ENCODE peak calls at places on chromosomes 11 and 22, in four cellular contexts. H is transverse colon, Y is sigmoid colon, M is breast epithelium. C is an unnamed sample.

GRCh38 chr22:42885446-42885845 is 28.4 kb upstream of the ARFGAP3 start:
- DNase-seq in H (no peak), Y (no peak), M (no peak), C (no peak)

GRCh38 chr22:37212174-37212906 is at the start of gene SSTR3:
- DNase-seq in H (no peak), Y (peak; percentile 52), M (no peak), C (no peak)

GRCh38 chr22:40226620-40227019 is 48.9 kb downstream of the TNRC6B start:
- DNase-seq in H (no peak), Y (no peak), M (no peak), C (no peak)

GRCh38 chr11:20980736-20981135 is 311.4 kb downstream of the NELL1 start:
- DNase-seq in H (no peak), Y (no peak), M (no peak), C (no peak)

GRCh38 chr22:48881326-48881980 is 946.2 kb downstream of the BRD1 start:
- DNase-seq in H (no peak), Y (peak; percentile 45), M (no peak), C (no peak)

GRCh38 chr11:279966-280761 is 2.0 kb downstream of the NLRP6 start:
- DNase-seq in H (peak; percentile 65), Y (peak; percentile 63), M (no peak), C (no peak)

GRCh38 chr11:117856892-117857291 is 19.6 kb downstream of the FXYD6 start:
- DNase-seq in H (no peak), Y (peak; percentile 36), M (no peak), C (peak; percentile 7)

GRCh38 chr11:76577921-76578654 is 92.5 kb downstream of the LRRC32 start:
- DNase-seq in H (no peak), Y (no peak), M (no peak), C (no peak)

GRCh38 chr22:23216331-23217170 is 36.2 kb downstream of the BCR start:
- DNase-seq in H (no peak), Y (no peak), M (no peak), C (no peak)

GRCh38 chr11:3169952-3170755 is 5.0 kb upstream of the OSBPL5 start:
- DNase-seq in H (no peak), Y (no peak), M (no peak), C (no peak)

GRCh38 chr22:29093501-29093921 is 20.7 kb downstream of the KREMEN1 start:
- DNase-seq in H (no peak), Y (no peak), M (no peak), C (no peak)

GRCh38 chr11:15843309-15843857 is 513.0 kb downstream of the SOX6 start:
- DNase-seq in H (no peak), Y (no peak), M (peak; percentile 42), C (peak; percentile 27)

GRCh38 chr11:68835328-68835727 is 6.4 kb downstream of the CPT1A start:
- DNase-seq in H (no peak), Y (no peak), M (no peak), C (no peak)

GRCh38 chr22:45013138-45013537 is 3.3 kb upstream of the PHF21B start:
- DNase-seq in H (no peak), Y (no peak), M (no peak), C (no peak)

GRCh38 chr11:59542142-59542810 is 30.9 kb downstream of the OR4D9 start:
- DNase-seq in H (no peak), Y (no peak), M (no peak), C (no peak)

GRCh38 chr22:49234459-49234858 is 593.2 kb downstream of the BRD1 start:
- DNase-seq in H (no peak), Y (no peak), M (peak; percentile 3), C (no peak)

GRCh38 chr22:42752230-42752746 is 31.6 kb upstream of the A4GALT start:
- DNase-seq in H (no peak), Y (no peak), M (no peak), C (no peak)

GRCh38 chr11:58504232-58504631 is 3.7 kb downstream of the OR5B21 start:
- DNase-seq in H (no peak), Y (no peak), M (no peak), C (no peak)

GRCh38 chr11:65947603-65948125 is 2.4 kb downstream of the TSGA10IP start:
- DNase-seq in H (no peak), Y (no peak), M (no peak), C (no peak)

GRCh38 chr11:75031771-75032549 is 43.2 kb downstream of the NEU3 start:
- DNase-seq in H (peak; percentile 80), Y (peak; percentile 72), M (no peak), C (peak; percentile 83)

GRCh38 chr22:29150701-29151100 is 55.0 kb upstream of the EMID1 start:
- DNase-seq in H (no peak), Y (peak; percentile 33), M (no peak), C (peak; percentile 7)

GRCh38 chr11:123838199-123838598 is 32.0 kb upstream of the OR6M1 start:
- DNase-seq in H (no peak), Y (no peak), M (no peak), C (no peak)

GRCh38 chr11:2898366-2899079 is 12.9 kb upstream of the CDKN1C start:
- DNase-seq in H (peak; percentile 63), Y (peak; percentile 83), M (no peak), C (peak; percentile 57)

GRCh38 chr11:73323464-73323863 is 15.4 kb downstream of the ARHGEF17 start:
- DNase-seq in H (peak; percentile 64), Y (peak; percentile 94), M (no peak), C (peak; percentile 47)

GRCh38 chr11:324131-324530 is 3.5 kb upstream of the IFITM3 start:
- DNase-seq in H (no peak), Y (peak; percentile 63), M (no peak), C (no peak)

GRCh38 chr11:124194696-124195418 is 11.7 kb downstream of the OR10D3 start:
- DNase-seq in H (peak; percentile 65), Y (no peak), M (no peak), C (peak; percentile 39)

GRCh38 chr11:132064987-132065620 is 694.7 kb downstream of the NTM start:
- DNase-seq in H (no peak), Y (no peak), M (no peak), C (no peak)

GRCh38 chr11:68567553-68567952 is 107.0 kb downstream of the PPP6R3 start:
- DNase-seq in H (no peak), Y (no peak), M (no peak), C (no peak)

GRCh38 chr11:131491503-131491902 is 121.1 kb downstream of the NTM start:
- DNase-seq in H (no peak), Y (no peak), M (no peak), C (no peak)

DNA sequence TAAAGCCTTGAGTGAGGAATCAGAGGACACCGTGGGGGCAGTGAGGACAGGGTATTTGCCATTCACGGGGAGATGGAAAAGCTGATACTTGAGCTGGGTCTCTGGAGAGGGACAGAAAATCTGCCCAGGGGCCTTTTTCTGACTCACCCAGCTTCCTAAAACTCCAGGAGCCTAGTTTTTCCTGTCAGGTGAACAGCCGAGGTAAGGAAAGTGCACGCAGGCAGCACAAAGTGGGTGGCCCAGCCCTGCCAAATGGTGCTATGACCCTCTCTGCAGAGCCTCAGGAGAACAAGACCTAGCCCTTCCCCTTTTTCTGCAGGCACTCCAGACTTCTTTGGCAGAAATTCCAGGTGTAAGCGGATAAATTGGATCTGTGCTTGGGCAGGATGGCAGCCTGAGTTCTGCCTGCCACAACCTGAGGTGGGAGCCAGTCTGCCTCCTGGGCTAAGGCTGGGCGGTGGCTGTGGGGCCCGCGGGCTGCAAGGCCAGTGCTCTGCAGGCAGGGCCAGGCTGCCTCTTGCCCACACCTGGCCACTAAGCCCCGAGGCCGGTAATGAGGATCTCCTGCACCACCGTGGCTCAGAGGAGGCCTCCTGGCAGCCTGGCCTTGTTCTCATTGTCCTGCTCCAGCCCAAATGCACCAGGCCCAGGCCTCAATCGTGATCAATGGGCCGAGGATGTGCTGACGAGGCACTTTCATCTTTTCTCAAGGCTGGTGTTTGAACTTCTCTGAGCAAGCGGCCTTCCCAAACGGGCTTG is 72.9 kb upstream of the LMO1 start:
- DNase-seq in H (no peak), Y (no peak), M (no peak), C (no peak)
- TF ChIP-seq POLR2AphosphoS5 in H (no peak), Y (no peak), M (no peak), C (no peak)

DNA sequence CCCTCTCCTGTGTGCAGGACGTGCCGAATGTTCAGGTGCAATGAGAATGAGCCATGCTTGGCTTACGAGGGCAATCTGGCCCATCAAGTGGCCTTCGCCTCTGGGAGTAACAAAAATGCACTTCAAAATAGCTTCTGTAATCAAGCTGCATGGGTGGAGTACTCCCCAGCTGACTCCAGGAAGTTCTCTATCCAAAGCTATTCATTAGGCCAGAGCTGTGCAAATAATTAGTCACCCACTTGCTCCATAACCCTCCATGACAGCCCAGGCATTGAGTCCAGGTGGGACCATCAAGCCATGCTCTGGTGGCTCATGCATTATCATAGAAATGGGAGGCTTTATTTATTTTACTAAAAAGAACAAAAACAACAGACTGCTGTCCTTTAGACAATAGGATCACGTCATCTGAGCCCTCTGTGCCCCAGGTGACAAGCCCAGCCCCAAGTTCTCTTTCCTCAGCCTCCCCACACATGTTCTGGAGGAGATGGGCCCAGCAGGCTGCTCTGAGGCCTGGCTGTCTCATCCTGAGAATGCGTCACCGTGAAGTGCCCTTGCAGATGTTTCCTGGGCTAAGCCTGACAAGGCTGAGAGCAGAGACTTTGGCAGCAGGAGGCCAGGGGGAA is 244.7 kb downstream of the ETS1 start:
- DNase-seq in H (peak; percentile 42), Y (peak; percentile 72), M (no peak), C (no peak)
- TF ChIP-seq POLR2AphosphoS5 in H (peak; percentile 14), Y (peak; percentile 29), M (no peak), C (peak; percentile 34)

GRCh38 chr11:100863080-100863581 is 176.0 kb downstream of the ARHGAP42 start:
- DNase-seq in H (no peak), Y (no peak), M (no peak), C (peak; percentile 52)

GRCh38 chr11:100866453-100866852 is 179.4 kb downstream of the ARHGAP42 start:
- DNase-seq in H (no peak), Y (no peak), M (no peak), C (no peak)

GRCh38 chr11:100869328-100869727 is 182.2 kb downstream of the ARHGAP42 start:
- DNase-seq in H (no peak), Y (no peak), M (no peak), C (no peak)

GRCh38 chr11:100867601-100868000 is 180.5 kb downstream of the ARHGAP42 start:
- DNase-seq in H (no peak), Y (no peak), M (no peak), C (no peak)

DNA sequence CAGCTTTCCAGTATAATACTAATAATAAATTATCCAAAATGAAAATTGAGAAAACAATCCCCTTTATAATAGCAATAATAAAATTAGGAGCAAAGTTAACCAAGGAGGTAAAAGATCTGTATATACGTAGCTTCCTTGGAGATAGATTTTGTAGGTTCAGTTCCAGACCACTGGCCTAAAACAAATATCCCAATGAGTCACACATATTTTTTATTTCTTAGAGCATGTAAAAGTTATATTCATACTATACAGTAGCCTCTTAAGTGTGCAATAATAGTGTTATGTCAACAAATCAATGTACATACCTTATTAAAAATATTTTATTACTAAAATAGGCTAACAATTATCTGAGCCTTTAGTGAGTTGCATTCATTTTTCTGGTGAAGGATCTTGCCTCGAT is 178.4 kb downstream of the ARHGAP42 start:
- DNase-seq in H (no peak), Y (no peak), M (no peak), C (no peak)
- TF ChIP-seq POLR2AphosphoS5 in H (no peak), Y (no peak), M (no peak), C (no peak)

GRCh38 chr11:30435488-30435887 is 112.6 kb downstream of the ARL14EP start:
- DNase-seq in H (no peak), Y (no peak), M (no peak), C (no peak)
- TF ChIP-seq POLR2AphosphoS5 in H (no peak), Y (no peak), M (no peak), C (no peak)

C was measured in stomach.